ENCODE peak calls at places on chromosomes 12 and 14, in five cellular contexts. O, U, X, H and F are unnamed samples.

GRCh38 chr14:98798099-98798498 is 473.9 kb downstream of the BCL11B start:
- DNase-seq in O (no peak), U (no peak), X (no peak), H (no peak), F (no peak)

GRCh38 chr14:77184396-77185092 is 2.9 kb downstream of the TMEM63C start:
- DNase-seq in O (no peak), U (no peak), X (no peak), H (no peak), F (no peak)

GRCh38 chr12:124381454-124382207 is 86.7 kb downstream of the RFLNA start:
- DNase-seq in O (peak; percentile 96), U (peak; percentile 90), X (no peak), H (peak; percentile 99), F (no peak)

GRCh38 chr12:101021911-101022388 is 188.1 kb downstream of the SLC5A8 start:
- DNase-seq in O (no peak), U (peak; percentile 93), X (no peak), H (no peak), F (no peak)

GRCh38 chr12:46292754-46293402 is 24.0 kb upstream of the SLC38A1 start:
- DNase-seq in O (no peak), U (peak; percentile 18), X (no peak), H (no peak), F (no peak)

GRCh38 chr12:94078138-94078723 is 70.1 kb upstream of the PLXNC1 start:
- DNase-seq in O (no peak), U (no peak), X (no peak), H (no peak), F (no peak)

GRCh38 chr14:99829450-99829849 is 36.2 kb downstream of the EML1 start:
- DNase-seq in O (no peak), U (no peak), X (no peak), H (no peak), F (no peak)

GRCh38 chr12:57154804-57155434 is 7.5 kb upstream of the LRP1-AS start:
- DNase-seq in O (no peak), U (no peak), X (no peak), H (no peak), F (no peak)

GRCh38 chr14:104247336-104248202 is 109.2 kb downstream of the KIF26A start:
- DNase-seq in O (peak; percentile 55), U (no peak), X (no peak), H (no peak), F (no peak)